ENCODE peak calls at places on chromosomes 4 and X, in eight cellular contexts. K is type B pancreatic cell, L is GM12865, G is right lobe of liver, C is endothelial cell, X is lower leg skin, F is cardiac fibroblast, O is omental fat pad. M is an unnamed sample.

GRCh38 chr4:25925486-25926201 is 11.6 kb downstream of the SMIM20 start:
- DNase-seq in C (peak), F (peak), K (no peak), O (no peak), G (no peak), X (no peak), L (peak), M (peak)

GRCh38 chr4:52837716-52838558 is 24.2 kb upstream of the RASL11B start:
- DNase-seq in O (no peak), K (no peak), G (no peak), X (no peak), F (peak), L (no peak), C (no peak), M (no peak)

GRCh38 chr4:145482209-145483021 is 762 bp downstream of the SMAD1 start:
- DNase-seq in L (peak), G (peak), X (peak), C (peak), F (peak), O (no peak), K (peak), M (peak)

GRCh38 chr4:18404642-18405041 is 383.1 kb upstream of the LCORL start:
- DNase-seq in K (no peak), X (no peak), O (no peak), L (peak), F (no peak), G (no peak), C (no peak), M (no peak)

GRCh38 chr4:36187723-36188333 is 56.5 kb downstream of the ARAP2 start:
- DNase-seq in L (peak), G (no peak), C (no peak), F (peak), X (no peak), K (no peak), O (no peak), M (no peak)

GRCh38 chrX:46374371-46374770 is 170.8 kb downstream of the ZNF674 start:
- DNase-seq in X (no peak), L (no peak), C (no peak), F (no peak), K (no peak), O (no peak), G (no peak), M (no peak)

GRCh38 chr4:152643153-152644035 is 36.4 kb downstream of the TMEM154 start:
- DNase-seq in G (peak), K (no peak), C (no peak), X (no peak), F (no peak), L (peak), O (no peak), M (no peak)

GRCh38 chrX:43557792-43558191 is 98.3 kb upstream of the MAOA start:
- DNase-seq in K (no peak), F (peak), X (no peak), O (no peak), C (peak), G (peak), L (peak), M (peak)

GRCh38 chr4:155491336-155492131 is 114.8 kb upstream of the MAP9 start:
- DNase-seq in F (no peak), G (no peak), X (no peak), O (no peak), L (peak), C (no peak), K (no peak), M (no peak)

GRCh38 chr4:141352775-141353544 is 132.3 kb downstream of the ZNF330 start:
- DNase-seq in X (no peak), C (no peak), L (no peak), O (no peak), K (no peak), G (no peak), F (peak), M (no peak)

GRCh38 chr4:111693754-111694153 is 451.5 kb upstream of the FAM241A start:
- DNase-seq in C (no peak), O (no peak), K (no peak), G (no peak), L (no peak), F (no peak), X (no peak), M (no peak)

GRCh38 chr4:2927016-2927695 is 36.0 kb downstream of the NOP14 start:
- DNase-seq in G (peak), X (peak), C (no peak), L (no peak), O (no peak), K (no peak), F (no peak), M (peak)

GRCh38 chrX:112832481-112833095 is 8.0 kb downstream of the AMOT start:
- DNase-seq in L (no peak), O (no peak), F (no peak), C (no peak), G (no peak), K (no peak), X (no peak), M (peak)

GRCh38 chr4:187929024-187929423 is 66.5 kb upstream of the ZFP42 start:
- DNase-seq in X (no peak), C (peak), G (no peak), K (no peak), O (no peak), F (peak), L (no peak), M (no peak)
- TF ChIP-seq CTCF in X (no peak), C (peak), G (no peak), K (peak), O (no peak), F (peak), L (no peak), M (peak)

GRCh38 chr4:22410645-22411247 is 105.1 kb downstream of the ADGRA3 start:
- DNase-seq in G (no peak), C (no peak), O (no peak), F (peak), X (no peak), L (no peak), K (no peak), M (no peak)
- TF ChIP-seq CTCF in G (peak), C (peak), O (no peak), F (peak), X (no peak), L (peak), K (peak), M (peak)

GRCh38 chrX:56219702-56220101 is 12.5 kb upstream of the KLF8 start:
- DNase-seq in G (no peak), F (peak), O (no peak), X (no peak), L (peak), C (no peak), K (no peak), M (no peak)
- TF ChIP-seq CTCF in G (peak), F (no peak), O (no peak), X (no peak), L (no peak), C (no peak), K (peak), M (no peak)

DNA sequence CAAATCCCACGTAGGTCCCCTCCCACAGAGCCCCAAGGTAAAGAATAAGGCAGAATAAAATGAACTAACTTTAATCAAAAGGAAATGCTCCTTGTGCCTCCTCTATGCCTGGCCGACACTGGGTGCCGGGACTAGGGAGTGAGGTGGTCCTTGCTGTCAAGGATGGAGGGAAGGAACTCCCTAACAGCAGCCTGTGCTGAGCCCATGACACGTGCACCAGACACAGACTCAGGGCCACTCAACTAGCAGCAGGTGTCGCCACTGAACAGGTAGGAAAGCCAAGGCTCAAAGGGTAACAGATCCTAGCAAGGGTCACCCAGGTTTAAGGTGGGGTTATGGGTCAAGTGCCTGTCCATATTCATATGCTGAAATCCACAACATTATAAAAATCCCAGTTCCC is 29.2 kb downstream of the MSX1 start:
- DNase-seq in C (no peak), X (peak), L (no peak), O (no peak), K (peak), F (no peak), G (no peak), M (no peak)
- TF ChIP-seq CTCF in C (no peak), X (no peak), L (peak), O (no peak), K (no peak), F (no peak), G (no peak), M (no peak)

DNA sequence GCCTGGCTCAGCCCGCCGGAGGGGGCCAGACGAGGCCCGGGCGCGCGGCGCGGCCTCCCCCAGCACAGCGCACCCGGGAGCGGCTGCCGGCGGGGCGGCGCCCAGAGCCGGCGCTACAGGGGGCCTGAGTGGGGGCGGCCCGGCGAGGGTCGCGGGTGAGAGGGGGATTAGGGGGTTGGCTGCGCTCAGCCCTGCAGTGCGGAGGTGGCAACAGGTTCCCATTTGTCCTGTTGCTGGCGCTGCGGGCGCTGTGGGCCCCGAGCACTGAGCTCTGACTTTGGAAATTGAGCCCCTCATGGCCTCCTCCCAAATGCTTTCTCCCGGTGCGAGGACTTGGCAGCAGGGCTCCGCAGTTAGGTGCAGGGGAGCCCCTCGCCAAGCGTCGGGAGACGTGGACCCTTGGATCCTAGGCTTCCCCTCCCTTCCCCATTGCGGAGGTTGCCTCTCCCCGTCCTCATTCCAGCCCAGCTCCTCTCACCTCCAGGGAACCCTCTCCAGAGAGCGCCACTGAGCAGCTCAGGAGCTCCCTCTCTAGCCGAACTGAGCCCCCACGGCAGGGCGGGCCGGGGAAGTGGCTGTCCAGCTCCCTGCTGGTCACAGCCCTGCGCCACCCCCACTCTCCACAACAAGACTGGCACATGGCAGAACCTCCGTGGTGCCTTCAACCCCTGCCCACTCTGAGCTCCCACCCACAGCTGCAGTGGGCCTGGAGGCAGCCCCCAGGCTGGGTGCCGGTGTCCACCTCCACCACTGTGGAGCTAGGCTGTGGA is 2.5 kb upstream of the DUSP9 start:
- DNase-seq in G (peak), K (peak), F (no peak), X (peak), O (no peak), L (no peak), C (no peak), M (no peak)
- TF ChIP-seq CTCF in G (no peak), K (no peak), F (no peak), X (no peak), O (no peak), L (no peak), C (no peak), M (no peak)

GRCh38 chr4:109873791-109874514 is 26.0 kb downstream of the LRIT3 start:
- DNase-seq in K (no peak), F (peak), L (no peak), C (no peak), G (no peak), X (no peak), O (no peak), M (no peak)
- TF ChIP-seq CTCF in K (no peak), F (no peak), L (no peak), C (no peak), G (no peak), X (no peak), O (no peak), M (no peak)

GRCh38 chrX:22093550-22093949 is 61.4 kb downstream of the PHEX start:
- DNase-seq in K (no peak), C (no peak), G (no peak), X (no peak), F (no peak), O (no peak), L (no peak), M (no peak)
- TF ChIP-seq CTCF in K (no peak), C (no peak), G (no peak), X (no peak), F (no peak), O (no peak), L (no peak), M (no peak)

GRCh38 chr4:176792348-176793059 is at the start of gene VEGFC:
- DNase-seq in C (peak), X (no peak), L (peak), F (peak), G (peak), O (no peak), K (peak), M (peak)
- TF ChIP-seq CTCF in C (no peak), X (no peak), L (peak), F (no peak), G (peak), O (no peak), K (peak), M (no peak)

DNA sequence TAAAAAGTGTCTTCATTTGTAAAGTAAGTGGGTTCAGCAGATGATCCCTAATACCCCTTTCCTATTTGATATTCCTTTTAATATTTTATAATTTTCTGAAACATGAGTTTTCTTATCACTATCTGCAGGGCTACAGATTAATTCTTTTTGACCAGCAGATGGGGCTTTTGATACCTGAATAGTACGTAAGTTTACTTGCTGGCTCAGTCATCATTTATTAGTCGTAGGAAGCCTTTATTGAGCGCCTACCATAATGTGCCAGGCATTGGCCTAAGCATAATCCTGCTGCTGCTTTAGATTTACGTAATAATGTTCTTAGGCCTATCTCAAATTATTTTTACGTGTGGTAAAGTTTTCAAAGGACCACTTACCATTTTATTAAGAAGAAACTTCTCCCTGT is 33.1 kb downstream of the OSTC start:
- DNase-seq in K (no peak), O (no peak), X (no peak), L (peak), C (no peak), F (peak), G (no peak), M (no peak)
- TF ChIP-seq CTCF in K (peak), O (no peak), X (no peak), L (peak), C (no peak), F (peak), G (peak), M (peak)